ENCODE peak calls at places on chromosomes 6 and 20, in four cellular contexts. C is HCT116, R is HepG2, B is K562. G is an unnamed sample.

GRCh38 chr6:129568015-129568414 is 142.0 kb downstream of the ARHGAP18 start:
- DNase-seq in C (no peak), R (no peak), B (no peak), G (no peak)

GRCh38 chr6:163634514-163635171 is 220.1 kb downstream of the QKI start:
- DNase-seq in C (no peak), R (no peak), B (no peak), G (no peak)

GRCh38 chr6:148550569-148550968 is 196.3 kb upstream of the UST start:
- DNase-seq in C (no peak), R (peak), B (no peak), G (no peak)

GRCh38 chr6:144194293-144194828 is 44.0 kb downstream of the STX11 start:
- DNase-seq in C (no peak), R (no peak), B (no peak), G (no peak)

GRCh38 chr6:7445076-7445475 is 55.5 kb downstream of the RIOK1 start:
- DNase-seq in C (no peak), R (no peak), B (no peak), G (no peak)

GRCh38 chr6:63066053-63066704 is 145.1 kb upstream of the FKBP1C start:
- DNase-seq in C (peak), R (peak), B (no peak), G (no peak)

GRCh38 chr20:22966787-22967464 is 68.2 kb upstream of the SSTR4 start:
- DNase-seq in C (no peak), R (no peak), B (no peak), G (no peak)

GRCh38 chr6:13978102-13978640 is 53.4 kb downstream of the RNF182 start:
- DNase-seq in C (no peak), R (no peak), B (no peak), G (no peak)

GRCh38 chr6:166032366-166033171 is 135.1 kb downstream of the TBXT start:
- DNase-seq in C (peak), R (no peak), B (no peak), G (peak)

GRCh38 chr6:21005816-21006553 is 471.7 kb downstream of the CDKAL1 start:
- DNase-seq in C (peak), R (peak), B (no peak), G (peak)

GRCh38 chr6:147888374-147888773 is 379.9 kb downstream of the SAMD5 start:
- DNase-seq in C (no peak), R (no peak), B (no peak), G (no peak)

GRCh38 chr20:25360631-25361286 is 29.9 kb downstream of the ABHD12 start:
- DNase-seq in C (no peak), R (no peak), B (no peak), G (no peak)

GRCh38 chr20:38001173-38001875 is 31.9 kb downstream of the TTI1 start:
- DNase-seq in C (no peak), R (no peak), B (no peak), G (no peak)

GRCh38 chr6:141307309-141307998 is 825.3 kb upstream of the GJE1 start:
- DNase-seq in C (no peak), R (no peak), B (no peak), G (no peak)

GRCh38 chr20:39974966-39975501 is 714.0 kb downstream of the MAFB start:
- DNase-seq in C (no peak), R (no peak), B (no peak), G (no peak)

GRCh38 chr6:11675610-11676009 is 103.0 kb downstream of the ADTRP start:
- DNase-seq in C (no peak), R (no peak), B (no peak), G (no peak)

GRCh38 chr6:78594667-78595051 is 272.7 kb upstream of the IRAK1BP1 start:
- DNase-seq in C (no peak), R (no peak), B (no peak), G (no peak)

GRCh38 chr20:42594659-42595058 is 595.0 kb downstream of the PTPRT start:
- DNase-seq in C (no peak), R (no peak), B (no peak), G (no peak)

GRCh38 chr6:106159531-106159940 is 73.4 kb downstream of the PRDM1 start:
- DNase-seq in C (peak), R (no peak), B (no peak), G (no peak)

GRCh38 chr6:99905209-99906106 is 88.6 kb downstream of the MCHR2 start:
- DNase-seq in C (peak), R (peak), B (peak), G (peak)

GRCh38 chr6:95266537-95267258 is 310.6 kb upstream of the MANEA start:
- DNase-seq in C (no peak), R (no peak), B (no peak), G (no peak)

GRCh38 chr6:170269873-170270541 is 20.9 kb downstream of the DLL1 start:
- DNase-seq in C (no peak), R (no peak), B (no peak), G (no peak)

GRCh38 chr6:52976591-52977035 is 18.5 kb downstream of the GSTA4 start:
- DNase-seq in C (no peak), R (no peak), B (no peak), G (no peak)

GRCh38 chr6:81515562-81516453 is 236.7 kb downstream of the TENT5A start:
- DNase-seq in C (no peak), R (no peak), B (no peak), G (no peak)

GRCh38 chr20:1130849-1131248 is 12.4 kb downstream of the PSMF1 start:
- DNase-seq in C (no peak), R (no peak), B (no peak), G (no peak)

GRCh38 chr6:54112171-54112650 is 968 bp downstream of the MLIP start:
- DNase-seq in C (no peak), R (no peak), B (no peak), G (no peak)

GRCh38 chr6:169783971-169784930 is 32.8 kb downstream of the ERMARD start:
- DNase-seq in C (no peak), R (no peak), B (no peak), G (no peak)

GRCh38 chr20:23086931-23087411 is 847 bp upstream of the CD93 start:
- DNase-seq in C (no peak), R (no peak), B (no peak), G (no peak)

GRCh38 chr6:105805581-105806023 is 280.5 kb upstream of the PRDM1 start:
- DNase-seq in C (no peak), R (no peak), B (peak), G (no peak)

GRCh38 chr20:38460040-38460623 is 12.5 kb upstream of the RALGAPB start:
- DNase-seq in C (peak), R (peak), B (peak), G (no peak)

GRCh38 chr20:63092660-63093215 is 86.0 kb upstream of the BHLHE23 start:
- DNase-seq in C (no peak), R (no peak), B (no peak), G (no peak)

GRCh38 chr6:123529843-123530242 is 106.9 kb downstream of the TRDN start:
- DNase-seq in C (no peak), R (no peak), B (peak), G (no peak)

GRCh38 chr20:991850-992249 is 10.3 kb downstream of the RSPO4 start:
- DNase-seq in C (no peak), R (no peak), B (no peak), G (no peak)

GRCh38 chr6:104986625-104987024 is 29.7 kb downstream of the LIN28B start:
- DNase-seq in C (no peak), R (no peak), B (no peak), G (no peak)

GRCh38 chr6:8110117-8110721 is 7.9 kb upstream of the EEF1E1 start:
- DNase-seq in C (no peak), R (no peak), B (no peak), G (no peak)

GRCh38 chr6:54404791-54405190 is 96.5 kb downstream of the TINAG start:
- DNase-seq in C (no peak), R (no peak), B (no peak), G (no peak)

DNA sequence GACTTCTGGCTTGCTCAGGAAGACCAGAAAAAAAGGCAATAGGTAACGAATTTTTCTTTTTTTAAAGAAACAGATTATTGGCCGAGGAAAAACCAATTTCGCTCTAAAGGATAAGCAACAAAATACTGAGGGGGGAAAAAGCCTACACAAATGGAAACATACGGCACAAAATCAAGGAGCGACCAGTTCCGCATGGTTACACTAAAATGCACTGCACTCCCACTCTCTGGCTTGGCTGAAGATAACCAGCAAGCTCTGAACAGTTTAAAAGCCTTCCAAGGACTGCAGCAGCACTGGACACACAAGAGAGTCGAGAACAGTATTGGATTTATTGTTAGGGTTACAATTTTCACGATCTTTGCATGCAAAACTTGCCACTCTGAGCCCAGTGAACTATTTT is 881 bp upstream of the MAP7 start:
- DNase-seq in C (no peak), R (no peak), B (no peak), G (no peak)
- H3K4me3 ChIP-seq in C (peak), R (no peak), B (peak), G (peak)

DNA sequence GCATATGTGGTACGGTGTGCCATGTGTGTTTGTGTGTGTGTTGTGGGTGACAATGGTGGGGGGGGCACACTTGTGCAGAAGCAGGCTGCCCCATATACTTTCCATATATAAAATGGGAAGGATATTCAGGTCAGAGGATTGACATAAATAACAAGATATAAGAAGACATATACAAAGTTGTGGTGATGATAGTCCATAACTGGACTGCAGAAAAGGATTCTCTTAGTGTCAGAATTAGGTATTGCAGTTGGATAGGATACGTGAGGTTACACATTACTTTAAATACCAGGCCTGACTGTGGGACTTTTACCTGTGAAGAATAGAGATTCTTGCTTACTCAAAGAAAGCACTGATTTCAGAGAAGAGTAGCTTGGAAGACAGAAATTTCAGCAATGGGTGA is 1260.3 kb downstream of the EPHA7 start:
- DNase-seq in C (no peak), R (no peak), B (peak), G (no peak)
- H3K27ac ChIP-seq in C (no peak), R (no peak), B (no peak), G (no peak)

GRCh38 chr6:44454198-44454597 is 66.7 kb downstream of the CDC5L start:
- DNase-seq in C (no peak), R (no peak), B (no peak), G (no peak)

GRCh38 chr6:44458551-44458950 is 71.0 kb downstream of the CDC5L start:
- DNase-seq in C (no peak), R (no peak), B (no peak), G (no peak)

GRCh38 chr6:44457606-44458005 is 70.1 kb downstream of the CDC5L start:
- DNase-seq in C (no peak), R (no peak), B (no peak), G (no peak)

GRCh38 chr6:44456966-44457292 is 69.4 kb downstream of the CDC5L start:
- DNase-seq in C (no peak), R (no peak), B (no peak), G (no peak)

GRCh38 chr6:44456070-44456965 is 68.8 kb downstream of the CDC5L start:
- DNase-seq in C (peak), R (peak), B (peak), G (no peak)
- TF ChIP-seq TCF7L2 in C (peak), R (no peak), B (no peak), G (no peak)

GRCh38 chr20:4038047-4038459 is 22.7 kb upstream of the RNF24 start:
- DNase-seq in C (no peak), R (no peak), B (peak), G (no peak)
- H3K4me3 ChIP-seq in C (no peak), R (no peak), B (peak), G (no peak)